ENCODE peak calls at places on chromosomes 5 and 9, in seven cellular contexts. R is SK-N-SH, F is K562, I is HepG2, K is GM12892, J is H1, Y is GM12878. D is an unnamed sample.

GRCh38 chr5:111013011-111013410 is 58.5 kb upstream of the TSLP start:
- DNase-seq in R (no peak), F (no peak), I (no peak), K (no peak), J (no peak), Y (no peak), D (no peak)

GRCh38 chr9:131398204-131398603 is 4.3 kb downstream of the PRRC2B start:
- DNase-seq in R (no peak), F (peak), I (no peak), K (no peak), J (no peak), Y (peak), D (peak)

GRCh38 chr9:126616521-126616976 is 2.8 kb downstream of the LMX1B start:
- DNase-seq in R (peak), F (no peak), I (no peak), K (peak), J (peak), Y (no peak), D (peak)

GRCh38 chr5:90169078-90169477 is 240.5 kb downstream of the CETN3 start:
- DNase-seq in R (no peak), F (no peak), I (no peak), K (no peak), J (no peak), Y (no peak), D (no peak)

GRCh38 chr9:136366826-136367225 is 3.3 kb upstream of the DNLZ start:
- DNase-seq in R (no peak), F (no peak), I (no peak), K (no peak), J (no peak), Y (no peak), D (no peak)

GRCh38 chr5:147559725-147560124 is 49.9 kb upstream of the DPYSL3 start:
- DNase-seq in R (no peak), F (no peak), I (no peak), K (no peak), J (no peak), Y (no peak), D (no peak)

GRCh38 chr9:129702563-129702962 is 37.1 kb downstream of the PRRX2 start:
- DNase-seq in R (no peak), F (no peak), I (no peak), K (no peak), J (no peak), Y (no peak), D (no peak)

GRCh38 chr5:135296900-135297816 is 101.9 kb downstream of the MACROH2A1 start:
- DNase-seq in R (no peak), F (peak), I (no peak), K (no peak), J (no peak), Y (no peak), D (no peak)

GRCh38 chr9:35501941-35502340 is 12.0 kb downstream of the RUSC2 start:
- DNase-seq in R (no peak), F (no peak), I (no peak), K (no peak), J (no peak), Y (no peak), D (no peak)

GRCh38 chr5:60959156-60959555 is 14.2 kb downstream of the NDUFAF2 start:
- DNase-seq in R (peak), F (no peak), I (no peak), K (no peak), J (no peak), Y (no peak), D (no peak)

GRCh38 chr5:156473271-156473935 is 146.4 kb downstream of the SGCD start:
- DNase-seq in R (no peak), F (no peak), I (no peak), K (no peak), J (no peak), Y (no peak), D (no peak)

GRCh38 chr9:114588150-114588663 is 638 bp downstream of the ATP6V1G1 start:
- DNase-seq in R (no peak), F (no peak), I (no peak), K (no peak), J (no peak), Y (no peak), D (no peak)

GRCh38 chr9:69809304-69809863 is 11.2 kb upstream of the CFAP95 start:
- DNase-seq in R (peak), F (no peak), I (no peak), K (no peak), J (peak), Y (no peak), D (no peak)

GRCh38 chr5:2748180-2748840 is 3.2 kb downstream of the IRX2 start:
- DNase-seq in R (no peak), F (no peak), I (no peak), K (no peak), J (no peak), Y (no peak), D (no peak)

GRCh38 chr5:57175586-57175985 is 1.7 kb downstream of the GPBP1 start:
- DNase-seq in R (peak), F (peak), I (no peak), K (no peak), J (no peak), Y (no peak), D (no peak)

GRCh38 chr9:112315905-112316304 is 17.5 kb downstream of the PTBP3 start:
- DNase-seq in R (no peak), F (no peak), I (no peak), K (no peak), J (no peak), Y (no peak), D (no peak)

GRCh38 chr5:179326176-179326997 is 18.9 kb downstream of the ADAMTS2 start:
- DNase-seq in R (peak), F (peak), I (no peak), K (no peak), J (peak), Y (no peak), D (no peak)

GRCh38 chr5:153565822-153566221 is 75.4 kb downstream of the GRIA1 start:
- DNase-seq in R (no peak), F (no peak), I (no peak), K (no peak), J (no peak), Y (no peak), D (no peak)

GRCh38 chr9:107815782-107816181 is 326.2 kb upstream of the KLF4 start:
- DNase-seq in R (no peak), F (no peak), I (no peak), K (no peak), J (no peak), Y (no peak), D (no peak)

GRCh38 chr9:88075966-88076285 is 62.3 kb downstream of the SPATA31C2 start:
- DNase-seq in R (no peak), F (no peak), I (no peak), K (no peak), J (no peak), Y (no peak), D (no peak)

GRCh38 chr9:34252670-34253459 is 74.0 kb downstream of the UBAP1 start:
- DNase-seq in R (peak), F (peak), I (peak), K (peak), J (peak), Y (no peak), D (no peak)

GRCh38 chr9:124724415-124725067 is 46.6 kb downstream of the NR6A1 start:
- DNase-seq in R (no peak), F (no peak), I (no peak), K (no peak), J (no peak), Y (no peak), D (no peak)

GRCh38 chr5:93595420-93596136 is 12.6 kb downstream of the NR2F1 start:
- DNase-seq in R (no peak), F (no peak), I (no peak), K (no peak), J (no peak), Y (no peak), D (no peak)

GRCh38 chr9:19232830-19233194 is 2.3 kb downstream of the DENND4C start:
- DNase-seq in R (peak), F (no peak), I (no peak), K (peak), J (no peak), Y (peak), D (no peak)

GRCh38 chr9:38414040-38414723 is 10.1 kb downstream of the IGFBPL1 start:
- DNase-seq in R (no peak), F (no peak), I (no peak), K (no peak), J (no peak), Y (no peak), D (no peak)

GRCh38 chr9:82456621-82457020 is 468.0 kb downstream of the SPATA31D1 start:
- DNase-seq in R (no peak), F (no peak), I (no peak), K (no peak), J (no peak), Y (no peak), D (no peak)

GRCh38 chr9:95778957-95779356 is 96.5 kb upstream of the ERCC6L2 start:
- DNase-seq in R (no peak), F (no peak), I (no peak), K (no peak), J (peak), Y (no peak), D (no peak)

GRCh38 chr5:112604741-112605390 is 132.8 kb upstream of the APC start:
- DNase-seq in R (peak), F (peak), I (peak), K (no peak), J (no peak), Y (peak), D (peak)

GRCh38 chr9:134961331-134962064 is 43.8 kb upstream of the FCN1 start:
- DNase-seq in R (no peak), F (no peak), I (no peak), K (no peak), J (no peak), Y (no peak), D (no peak)

GRCh38 chr5:28215091-28215490 is 1176.7 kb upstream of the CDH9 start:
- DNase-seq in R (no peak), F (no peak), I (no peak), K (no peak), J (no peak), Y (no peak), D (no peak)

GRCh38 chr9:90942555-90942954 is 140.9 kb downstream of the SYK start:
- DNase-seq in R (no peak), F (no peak), I (no peak), K (no peak), J (no peak), Y (peak), D (no peak)
- TF ChIP-seq TAF1 in R (no peak), F (no peak), I (no peak), K (no peak), J (no peak), Y (no peak), D (no peak)

GRCh38 chr5:133723126-133723525 is 110.8 kb upstream of the FSTL4 start:
- DNase-seq in R (no peak), F (no peak), I (no peak), K (no peak), J (no peak), Y (no peak), D (no peak)
- TF ChIP-seq TAF1 in R (no peak), F (no peak), I (no peak), K (no peak), J (no peak), Y (no peak), D (no peak)

DNA sequence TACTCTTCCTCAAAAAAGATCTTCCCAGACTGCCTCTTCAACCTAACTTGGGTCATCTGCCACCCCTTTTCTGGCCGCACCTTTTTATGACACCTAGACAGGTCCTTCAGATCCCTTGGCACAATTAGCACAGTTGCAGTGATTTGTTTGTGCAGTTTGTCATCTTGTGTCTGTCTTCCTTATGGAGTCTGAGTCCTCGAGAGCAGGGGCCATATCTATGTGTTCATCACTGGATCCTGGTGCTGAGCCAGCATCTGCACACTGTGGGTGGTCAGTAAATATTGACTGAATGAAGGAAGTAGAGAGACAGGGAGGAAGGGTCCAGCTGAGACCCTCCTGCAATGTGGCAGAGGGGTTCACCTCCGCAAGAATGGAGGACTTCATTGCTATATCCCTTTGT is 14.4 kb downstream of the ERGIC1 start:
- DNase-seq in R (no peak), F (no peak), I (no peak), K (no peak), J (no peak), Y (no peak), D (no peak)
- TF ChIP-seq TAF1 in R (no peak), F (no peak), I (no peak), K (no peak), J (no peak), Y (no peak), D (no peak)

GRCh38 chr5:66494437-66494836 is 101.8 kb upstream of the MAST4 start:
- DNase-seq in R (no peak), F (peak), I (no peak), K (no peak), J (peak), Y (no peak), D (no peak)
- TF ChIP-seq TAF1 in R (no peak), F (no peak), I (no peak), K (no peak), J (no peak), Y (no peak), D (no peak)

GRCh38 chr9:3719286-3719685 is 193.5 kb upstream of the RFX3 start:
- DNase-seq in R (no peak), F (no peak), I (no peak), K (no peak), J (no peak), Y (no peak), D (no peak)
- TF ChIP-seq TAF1 in R (no peak), F (no peak), I (no peak), K (no peak), J (no peak), Y (no peak), D (no peak)

GRCh38 chr5:58268263-58268662 is 191.6 kb downstream of the PLK2 start:
- DNase-seq in R (no peak), F (no peak), I (no peak), K (no peak), J (no peak), Y (no peak), D (no peak)
- TF ChIP-seq TAF1 in R (no peak), F (no peak), I (no peak), K (no peak), J (no peak), Y (no peak), D (no peak)

DNA sequence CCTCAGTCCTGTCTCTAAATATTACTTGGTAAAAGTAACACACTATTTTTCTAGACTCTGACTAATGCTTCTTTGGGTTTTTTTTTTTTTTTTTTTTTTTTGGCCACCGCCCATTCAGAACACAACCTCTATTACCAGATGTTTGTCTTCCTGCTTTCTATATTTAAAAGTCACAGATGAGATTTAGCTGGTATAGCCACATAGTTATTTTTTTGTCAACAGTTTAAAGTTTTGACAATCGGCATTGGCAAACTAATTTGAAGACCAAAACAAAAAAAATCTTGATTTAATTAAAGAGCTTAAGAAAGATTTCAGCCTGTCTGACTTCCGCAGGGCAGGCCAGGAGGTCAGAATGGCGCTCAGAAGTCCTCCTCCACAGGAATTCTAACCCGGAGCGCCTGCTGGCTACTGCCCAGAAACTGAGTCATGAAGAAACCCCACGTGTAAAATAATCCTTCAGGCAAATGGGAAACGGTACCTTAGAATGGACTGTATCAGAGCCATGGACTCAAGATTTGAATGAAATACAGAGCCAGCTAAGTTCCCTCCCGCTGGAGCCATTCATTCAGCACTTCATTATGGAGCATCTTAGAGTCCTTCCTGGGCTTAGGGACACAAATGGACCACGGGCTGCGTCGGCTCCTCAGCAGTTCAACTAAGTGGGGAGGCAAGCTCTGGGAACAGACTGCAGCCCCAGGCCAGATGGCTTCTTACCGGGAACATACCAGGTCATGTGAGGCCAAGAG is 55.6 kb downstream of the PTPDC1 start:
- DNase-seq in R (no peak), F (peak), I (no peak), K (no peak), J (no peak), Y (no peak), D (no peak)
- TF ChIP-seq TAF1 in R (no peak), F (no peak), I (no peak), K (no peak), J (no peak), Y (no peak), D (no peak)

D was measured in GM12891.